ENCODE peak calls at places on chromosomes 12 and 14, in ten cellular contexts. L is AG10803, G is endothelial cell, V is psoas muscle, K is fibroblast of lung, P is H1, Z is HFFc6, D is Caco-2, M is HCT116, Q is cardiac fibroblast. U is an unnamed sample.

GRCh38 chr12:67222302-67222701 is 46.9 kb upstream of the CAND1 start:
- DNase-seq in M (peak; percentile 4), D (no peak), G (peak; percentile 12), L (peak; percentile 6), K (peak; percentile 24), Q (peak; percentile 29), P (no peak), V (no peak), Z (peak; percentile 25), U (no peak)

GRCh38 chr12:118345355-118345754 is 27.4 kb downstream of the TAOK3 start:
- DNase-seq in G (no peak), P (no peak), Z (no peak), D (no peak), M (no peak), V (no peak), K (no peak), L (no peak), Q (no peak), U (no peak)

GRCh38 chr12:115868624-115869023 is 408.9 kb downstream of the MED13L start:
- DNase-seq in Q (no peak), L (no peak), K (no peak), G (no peak), M (no peak), D (no peak), P (no peak), Z (no peak), V (no peak), U (no peak)

GRCh38 chr12:51590347-51591019 is 550 bp upstream of the SCN8A start:
- DNase-seq in G (peak; percentile 94), V (peak; percentile 56), M (peak; percentile 51), Z (peak; percentile 66), L (peak; percentile 76), D (peak; percentile 87), Q (peak; percentile 42), K (peak; percentile 73), P (peak; percentile 91), U (no peak)

GRCh38 chr12:59736786-59737185 is 141.0 kb downstream of the SLC16A7 start:
- DNase-seq in Z (peak; percentile 94), V (no peak), G (no peak), M (no peak), D (no peak), L (peak; percentile 94), P (no peak), K (peak; percentile 91), Q (peak; percentile 75), U (no peak)

GRCh38 chr12:95385246-95385645 is 88.7 kb upstream of the METAP2 start:
- DNase-seq in P (no peak), V (peak; percentile 39), L (peak; percentile 71), G (no peak), Q (peak; percentile 63), M (no peak), K (peak; percentile 48), D (no peak), Z (no peak), U (no peak)

GRCh38 chr12:57554897-57555296 is 5.1 kb downstream of the KIF5A start:
- DNase-seq in Q (no peak), K (no peak), P (no peak), Z (no peak), L (no peak), D (no peak), V (no peak), G (no peak), M (no peak), U (no peak)

GRCh38 chr14:97788364-97788763 is 991.2 kb downstream of the VRK1 start:
- DNase-seq in D (no peak), Z (no peak), P (no peak), M (no peak), K (no peak), Q (no peak), L (no peak), G (no peak), V (no peak), U (no peak)

GRCh38 chr12:12007001-12007712 is 63.6 kb upstream of the BCL2L14 start:
- DNase-seq in Z (peak; percentile 22), V (no peak), M (no peak), Q (peak; percentile 43), D (no peak), L (peak; percentile 39), P (no peak), K (peak; percentile 90), G (no peak), U (no peak)

GRCh38 chr12:16221776-16222175 is 55.7 kb downstream of the SLC15A5 start:
- DNase-seq in K (no peak), Z (no peak), L (no peak), Q (no peak), M (no peak), P (no peak), G (no peak), V (no peak), D (no peak), U (no peak)

GRCh38 chr12:16229676-16230075 is 47.8 kb downstream of the SLC15A5 start:
- DNase-seq in K (no peak), Q (no peak), L (no peak), P (no peak), D (no peak), Z (no peak), V (no peak), G (no peak), M (no peak), U (no peak)

GRCh38 chr12:16224196-16224595 is 53.3 kb downstream of the SLC15A5 start:
- DNase-seq in Q (no peak), K (no peak), L (no peak), M (no peak), D (no peak), Z (no peak), V (no peak), G (no peak), P (no peak), U (no peak)

GRCh38 chr12:16228067-16228466 is 49.4 kb downstream of the SLC15A5 start:
- DNase-seq in K (no peak), G (no peak), Q (peak; percentile 49), L (no peak), D (no peak), V (no peak), Z (no peak), M (no peak), P (no peak), U (no peak)

DNA sequence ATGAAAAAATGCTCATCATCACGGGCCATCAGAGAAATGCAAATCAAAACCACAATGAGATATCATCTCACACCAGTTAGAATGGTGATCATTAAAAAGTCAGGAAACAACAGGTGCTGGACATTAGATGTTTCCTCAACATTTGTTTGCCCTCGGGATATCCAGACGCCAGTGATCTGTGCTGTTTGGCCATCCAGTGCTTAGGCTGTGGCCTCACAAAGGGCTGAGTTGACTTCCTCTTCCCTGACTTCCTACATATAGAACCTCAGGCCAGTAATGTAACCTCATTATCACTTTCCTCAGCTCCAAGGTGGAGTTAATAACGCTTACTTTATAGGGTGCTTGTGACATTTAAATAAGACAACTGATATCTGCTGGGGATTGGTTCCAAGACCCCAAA is 51.8 kb downstream of the SLC15A5 start:
- DNase-seq in K (no peak), M (no peak), D (no peak), G (no peak), P (no peak), L (no peak), Z (no peak), V (no peak), Q (no peak), U (no peak)
- TF ChIP-seq CTCF in K (no peak), M (no peak), D (no peak), G (no peak), P (no peak), L (no peak), Z (no peak), V (no peak), Q (no peak), U (no peak)

GRCh38 chr14:29789475-29789874 is 138.2 kb downstream of the PRKD1 start:
- DNase-seq in G (no peak), V (no peak), L (no peak), D (no peak), P (no peak), Q (no peak), Z (no peak), M (no peak), K (no peak), U (no peak)
- TF ChIP-seq CTCF in G (no peak), V (no peak), L (no peak), D (no peak), P (no peak), Q (no peak), Z (no peak), M (no peak), K (no peak), U (no peak)

DNA sequence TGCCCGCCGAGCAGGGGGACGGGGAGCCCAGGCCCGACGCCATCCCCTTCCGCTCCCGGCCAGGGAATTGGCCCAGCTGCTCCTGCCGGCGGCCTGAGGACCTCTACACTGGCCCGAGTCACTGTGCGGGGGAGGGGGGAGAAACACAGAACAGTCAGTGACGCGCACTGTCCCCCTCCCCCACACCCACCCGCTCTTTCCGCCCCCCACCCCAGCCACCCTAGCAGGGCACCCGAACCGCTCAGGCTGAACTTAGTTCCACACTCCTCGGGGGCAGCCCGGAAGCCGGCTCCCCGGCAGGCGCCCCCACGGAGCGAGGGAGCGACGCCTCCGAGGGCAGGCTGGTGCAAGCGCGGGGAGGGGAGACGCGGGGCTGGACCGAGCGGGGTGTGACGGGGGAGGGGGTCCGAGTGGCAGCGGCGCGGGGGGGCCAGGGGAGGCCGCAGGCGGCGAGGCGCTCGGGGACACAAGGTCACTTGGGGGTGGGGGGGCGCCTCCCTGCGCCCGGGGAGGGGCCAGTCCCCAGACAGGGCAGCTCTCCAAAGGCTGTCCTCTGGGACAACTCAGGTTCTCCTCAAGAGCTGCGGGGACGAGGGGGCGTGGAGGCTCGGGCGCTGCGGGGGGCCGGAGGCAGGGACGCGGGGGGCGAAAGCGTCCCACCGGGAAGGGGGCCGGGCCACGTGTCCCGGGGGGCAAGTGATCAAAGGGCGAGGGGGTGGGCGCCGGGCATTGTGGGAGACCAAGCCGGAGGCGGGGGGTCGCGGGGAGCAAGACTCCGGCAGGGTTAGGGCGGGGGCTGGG is 648 bp downstream of the CHD4 start:
- DNase-seq in K (peak; percentile 23), G (peak; percentile 72), D (peak; percentile 77), Z (no peak), V (peak; percentile 82), M (no peak), L (no peak), P (no peak), Q (peak; percentile 29), U (peak; percentile 62)
- TF ChIP-seq CTCF in K (no peak), G (no peak), D (no peak), Z (no peak), V (no peak), M (no peak), L (no peak), P (no peak), Q (no peak), U (no peak)

DNA sequence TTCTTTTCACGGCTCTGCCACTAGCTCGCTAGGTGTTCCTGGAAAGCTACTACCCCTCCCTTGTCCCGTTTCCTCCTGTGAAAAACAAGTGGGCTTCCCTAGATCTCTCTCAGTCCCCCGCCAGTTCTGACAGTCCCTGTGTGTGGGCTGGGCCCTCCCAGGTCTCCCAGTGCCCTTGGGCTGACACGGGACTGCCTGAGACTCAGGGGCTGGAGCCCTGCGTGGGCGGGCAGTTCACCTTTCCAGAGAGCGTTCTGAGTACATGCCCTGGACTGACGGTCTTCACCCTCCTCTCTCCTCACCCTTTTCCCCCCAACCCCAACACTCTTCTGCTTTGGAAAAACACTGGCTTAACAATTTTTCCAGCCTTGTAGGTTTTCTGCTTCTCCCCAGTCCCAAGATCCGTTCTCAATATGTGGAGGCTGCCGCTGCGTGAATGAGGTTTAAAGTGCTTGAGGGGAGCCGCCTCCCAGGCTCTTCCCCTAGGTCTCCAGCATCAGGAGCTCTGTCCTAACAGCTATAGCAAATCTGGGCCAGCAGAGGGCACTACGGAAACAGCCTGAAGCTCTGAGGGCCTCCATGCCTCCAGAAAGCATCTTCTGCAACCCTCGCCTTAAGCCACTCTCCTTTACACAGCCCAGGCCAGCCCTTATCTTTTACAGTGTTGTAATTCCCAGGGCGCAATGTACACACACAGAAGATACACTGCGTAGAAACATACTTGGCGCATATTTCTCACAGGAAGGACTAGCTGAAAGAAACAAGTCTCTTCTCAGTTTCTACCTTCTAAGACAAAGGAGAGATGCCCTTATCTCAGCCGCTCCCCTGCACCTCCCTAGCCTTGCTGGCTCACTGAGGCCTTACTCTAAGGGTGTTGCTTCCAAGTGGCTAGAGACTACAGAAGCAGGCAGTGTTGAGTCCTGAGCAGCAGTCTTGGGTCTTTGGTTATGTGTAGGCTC is 10.4 kb upstream of the DCD start:
- DNase-seq in Z (no peak), V (no peak), G (peak; percentile 72), P (peak; percentile 87), D (peak; percentile 68), L (peak; percentile 15), Q (peak; percentile 57), M (peak; percentile 60), K (no peak), U (no peak)
- TF ChIP-seq CTCF in Z (peak; percentile 73), V (peak; percentile 8), G (peak; percentile 48), P (peak; percentile 76), D (peak; percentile 55), L (peak; percentile 63), Q (peak; percentile 65), M (peak; percentile 88), K (peak; percentile 36), U (no peak)